ENCODE peak calls at places on chromosomes 3 and 15, in ten cellular contexts. N, Q, L, R, F, E, S, T, O and M are unnamed samples. For H3K4me1, the result is how much of the 10 kb centered on the place peaks cover.

GRCh38 chr3:124413393-124413792 is 316.9 kb upstream of the UMPS start:
- DNase-seq in R (no peak), E (no peak), N (no peak), L (no peak), O (no peak), F (no peak), T (no peak), Q (no peak), S (no peak), M (no peak)

GRCh38 chr3:177470200-177470941 is 273.1 kb upstream of the TBL1XR1 start:
- DNase-seq in O (no peak), L (no peak), F (no peak), R (no peak), N (no peak), S (no peak), T (no peak), Q (no peak), E (peak), M (no peak)

GRCh38 chr3:195892105-195892354 is 16.3 kb downstream of the TNK2 start:
- DNase-seq in N (peak), F (no peak), T (no peak), L (no peak), Q (no peak), O (no peak), S (no peak), R (no peak), E (no peak), M (no peak)

GRCh38 chr3:36866358-36866757 is 78.5 kb downstream of the TRANK1 start:
- DNase-seq in E (no peak), N (no peak), T (no peak), Q (no peak), S (peak), L (no peak), F (no peak), O (no peak), R (no peak), M (no peak)

GRCh38 chr3:32177702-32178198 is 60.7 kb upstream of the CMTM8 start:
- DNase-seq in F (peak), N (no peak), T (peak), E (peak), R (peak), Q (no peak), L (peak), O (peak), S (peak), M (peak)

GRCh38 chr15:100043069-100043641 is 298.6 kb downstream of the ADAMTS17 start:
- DNase-seq in E (peak), Q (peak), N (no peak), S (peak), R (peak), L (no peak), F (no peak), O (peak), T (no peak), M (peak)

GRCh38 chr3:188212308-188212969 is 58.5 kb downstream of the LPP start:
- DNase-seq in E (peak), L (peak), F (no peak), T (peak), S (no peak), N (no peak), R (no peak), O (no peak), Q (peak), M (peak)

GRCh38 chr15:73334086-73334485 is 34.7 kb downstream of the HCN4 start:
- DNase-seq in N (no peak), T (no peak), L (no peak), Q (no peak), E (no peak), F (no peak), S (no peak), O (no peak), R (no peak), M (no peak)

GRCh38 chr15:31352911-31353811 is 26.5 kb downstream of the KLF13 start:
- DNase-seq in Q (peak), R (no peak), N (peak), F (no peak), L (peak), E (peak), S (no peak), O (peak), T (no peak), M (peak)

GRCh38 chr3:156551746-156552145 is 3.2 kb downstream of the SSR3 start:
- DNase-seq in E (peak), O (no peak), Q (no peak), T (no peak), F (no peak), L (no peak), S (peak), N (no peak), R (no peak), M (no peak)

DNA sequence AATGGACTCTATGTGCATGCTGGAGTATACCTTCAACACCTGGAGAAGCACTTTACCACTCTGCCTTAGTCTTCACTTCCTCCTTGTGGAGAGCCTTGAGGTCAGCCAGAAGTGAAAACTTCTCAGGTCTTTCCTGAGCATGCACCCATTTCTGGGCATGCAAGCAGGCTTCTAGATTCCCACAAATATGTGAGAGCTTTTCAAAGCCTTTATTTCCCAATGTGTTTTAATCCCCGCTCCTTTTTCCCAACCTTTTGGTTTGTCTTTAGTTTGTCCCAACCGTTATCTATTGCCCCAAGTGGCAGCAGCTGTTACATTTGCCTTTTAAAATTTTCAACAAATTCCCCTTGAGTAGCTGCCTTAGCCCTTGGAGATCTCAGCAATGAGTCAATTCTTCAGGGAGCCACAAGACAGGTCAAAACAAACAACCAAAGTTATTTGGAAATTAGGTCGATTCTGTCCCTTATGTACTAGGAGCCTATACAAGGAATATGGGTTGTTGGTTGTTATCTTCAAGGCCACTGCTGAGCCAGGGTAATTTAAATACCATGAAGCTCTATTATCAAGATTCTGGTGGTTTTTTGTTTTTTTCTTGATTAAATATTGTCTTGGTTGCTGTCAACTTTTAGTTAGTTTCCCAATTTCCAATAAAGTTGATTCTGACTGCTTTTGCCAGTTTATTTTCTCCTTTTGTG is 44.4 kb downstream of the LSM3 start:
- DNase-seq in F (no peak), E (no peak), Q (no peak), R (no peak), O (no peak), S (peak), L (no peak), T (peak), N (no peak), M (no peak)
- H3K4me1 ChIP-seq in F (under half), E (under half), Q (under half), R (under half), O (under half), S (under half), L (under half), T (under half), N (under half), M (under half)

GRCh38 chr3:159764211-159765024 is 224.2 kb upstream of the IL12A start:
- DNase-seq in R (peak), E (peak), S (peak), F (no peak), L (no peak), Q (peak), O (peak), T (no peak), N (peak), M (peak)

GRCh38 chr3:159766563-159767185 is 222.0 kb upstream of the IL12A start:
- DNase-seq in L (peak), N (no peak), T (peak), Q (no peak), R (no peak), S (peak), O (no peak), F (no peak), E (peak), M (peak)

GRCh38 chr3:159763466-159764210 is 225.0 kb upstream of the IL12A start:
- DNase-seq in N (peak), Q (peak), T (peak), L (peak), E (peak), O (peak), R (peak), F (peak), S (peak), M (peak)

GRCh38 chr3:159765860-159766294 is 222.8 kb upstream of the IL12A start:
- DNase-seq in O (no peak), E (no peak), Q (peak), F (no peak), L (peak), T (no peak), N (no peak), R (no peak), S (no peak), M (peak)

DNA sequence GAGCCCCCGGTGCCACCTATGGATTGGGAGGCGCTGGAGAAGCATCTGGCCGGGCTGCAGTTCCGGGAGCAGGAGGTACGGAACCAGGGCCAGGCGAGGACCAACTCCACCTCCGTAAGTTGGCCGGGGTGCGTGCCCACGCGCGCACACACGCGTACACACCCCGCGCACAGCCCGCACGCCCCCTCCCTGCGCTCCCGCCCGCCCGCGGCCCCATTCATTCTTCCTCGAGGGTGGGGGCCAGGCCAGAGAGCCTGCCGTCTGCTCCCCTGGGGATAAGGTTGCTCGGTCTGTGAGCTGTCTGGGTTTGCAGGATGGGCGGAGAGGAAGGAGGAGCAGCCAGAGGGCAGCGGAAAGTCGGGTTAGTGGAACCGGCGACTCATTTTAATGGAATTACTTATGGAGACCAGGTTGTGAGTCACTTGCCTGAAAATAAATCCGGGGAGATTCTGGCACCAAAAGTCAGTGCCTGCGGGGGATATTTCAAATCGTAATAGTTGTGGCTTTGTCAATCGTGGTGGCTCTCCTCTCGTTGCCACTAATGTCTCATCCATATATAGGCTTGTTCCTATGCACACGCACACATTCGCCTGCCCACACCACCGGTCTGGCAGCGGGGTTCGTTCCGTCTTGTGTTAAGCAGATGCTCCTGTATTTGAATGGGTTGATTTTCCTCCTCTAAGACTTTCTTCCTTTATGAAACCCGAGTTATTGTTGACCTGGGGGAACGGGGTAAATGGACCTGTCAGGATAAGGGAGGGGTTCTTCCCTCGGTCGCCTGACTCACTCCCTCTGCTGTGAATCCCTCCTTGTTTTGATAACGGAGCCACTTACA is 223.4 kb upstream of the IL12A start:
- DNase-seq in N (peak), R (peak), T (peak), F (no peak), O (peak), L (peak), S (peak), Q (peak), E (peak), M (peak)
- H3K27ac ChIP-seq in N (peak), R (peak), T (peak), F (peak), O (peak), L (peak), S (peak), Q (peak), E (peak), M (peak)

GRCh38 chr15:40098489-40099261 is 10.0 kb downstream of the BMF start:
- DNase-seq in N (peak), R (peak), O (peak), Q (peak), T (peak), F (no peak), E (peak), S (peak), L (peak), M (peak)

GRCh38 chr15:40100133-40100946 is 8.3 kb downstream of the BMF start:
- DNase-seq in T (no peak), S (no peak), E (no peak), Q (no peak), O (peak), N (no peak), R (no peak), F (no peak), L (no peak), M (no peak)

GRCh38 chr15:40097096-40097967 is 11.3 kb downstream of the BMF start:
- DNase-seq in O (no peak), S (no peak), L (no peak), F (no peak), N (no peak), T (no peak), R (no peak), Q (peak), E (no peak), M (no peak)

GRCh38 chr15:40096094-40096876 is 12.4 kb downstream of the BMF start:
- DNase-seq in L (peak), N (no peak), F (no peak), R (no peak), O (no peak), T (no peak), E (no peak), Q (peak), S (no peak), M (no peak)

GRCh38 chr15:40097968-40098476 is 10.7 kb downstream of the BMF start:
- DNase-seq in L (peak), O (peak), T (peak), E (no peak), S (no peak), N (peak), R (no peak), F (no peak), Q (peak), M (no peak)
- H3K4me1 ChIP-seq in L (under half), O (half or more), T (under half), E (half or more), S (under half), N (half or more), R (half or more), F (half or more), Q (half or more), M (half or more)

DNA sequence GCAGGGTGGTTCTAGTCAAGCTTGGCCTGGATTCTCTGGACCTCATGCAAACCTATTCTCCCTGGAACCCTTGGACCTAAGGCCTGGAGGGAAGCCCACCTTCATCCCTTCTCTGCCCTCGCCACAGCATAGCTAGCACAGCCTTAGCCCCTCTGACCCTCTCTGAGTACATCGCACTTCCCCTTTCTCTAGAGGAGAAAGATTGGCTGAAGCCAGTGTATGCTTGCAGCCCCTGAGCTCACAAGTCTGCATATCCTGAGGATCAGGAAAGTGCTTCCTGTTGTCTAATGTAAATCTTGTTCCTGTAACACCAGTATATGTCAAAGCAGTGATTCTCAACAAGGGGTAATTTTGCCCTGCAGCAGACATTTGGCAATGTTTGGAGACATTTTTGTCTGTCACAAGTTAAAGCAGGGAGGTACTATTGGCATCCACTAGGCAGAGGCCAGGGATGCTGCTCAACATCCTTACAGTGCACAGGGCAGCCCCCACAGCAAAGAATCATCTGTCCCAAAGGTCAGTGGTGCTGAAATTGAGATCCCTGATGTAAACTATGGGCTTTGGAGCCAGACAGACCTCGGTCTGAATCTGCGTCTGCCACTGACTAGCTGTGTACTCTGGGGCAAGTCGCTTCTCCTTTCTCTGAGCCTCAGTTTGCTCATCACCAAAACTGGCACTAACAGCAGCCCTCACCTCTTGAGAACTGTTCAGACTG is 2.2 kb upstream of the PRKCD start:
- DNase-seq in R (no peak), O (no peak), Q (no peak), S (no peak), E (no peak), T (no peak), L (no peak), N (no peak), F (no peak), M (no peak)
- H3K27ac ChIP-seq in R (no peak), O (peak), Q (no peak), S (no peak), E (no peak), T (no peak), L (no peak), N (peak), F (no peak), M (no peak)

DNA sequence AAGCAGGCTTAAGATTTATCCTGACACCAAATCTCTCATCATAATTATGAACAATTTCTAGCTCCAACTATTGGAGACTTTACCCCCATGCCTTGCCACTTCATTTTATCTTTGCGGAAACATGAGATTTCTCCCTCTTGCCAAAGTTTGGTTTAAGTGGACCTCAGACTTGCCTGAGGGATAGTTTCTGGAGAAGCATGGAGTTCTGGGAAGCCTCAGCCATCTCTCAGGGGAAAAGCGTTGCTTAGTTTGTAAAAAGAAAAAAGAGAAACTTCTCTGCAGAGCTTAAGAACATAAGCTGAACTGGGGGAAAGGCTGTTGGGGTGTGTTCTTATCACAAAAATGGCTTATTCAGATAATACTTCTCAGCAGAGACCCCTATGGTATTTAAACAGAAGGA is 347.4 kb upstream of the ADAMTS9 start:
- DNase-seq in F (no peak), Q (no peak), R (no peak), L (no peak), O (no peak), E (no peak), T (no peak), S (no peak), N (no peak), M (no peak)
- H3K4me1 ChIP-seq in F (under half), Q (under half), R (under half), L (under half), O (under half), E (under half), T (under half), S (under half), N (under half), M (under half)

GRCh38 chr15:79078003-79078402 is 12.6 kb downstream of the RASGRF1 start:
- DNase-seq in N (no peak), O (no peak), F (no peak), T (peak), L (no peak), Q (peak), E (no peak), S (no peak), R (no peak), M (no peak)
- H3K27ac ChIP-seq in N (no peak), O (no peak), F (no peak), T (no peak), L (no peak), Q (no peak), E (no peak), S (no peak), R (no peak), M (no peak)

GRCh38 chr15:60396560-60396963 is 1.2 kb downstream of the ANXA2 start:
- DNase-seq in L (no peak), N (no peak), S (peak), F (no peak), T (no peak), Q (no peak), O (no peak), E (no peak), R (no peak), M (no peak)
- H3K4me1 ChIP-seq in L (under half), N (half or more), S (half or more), F (under half), T (under half), Q (half or more), O (half or more), E (under half), R (half or more), M (under half)

GRCh38 chr15:77706482-77707244 is 74.0 kb upstream of the LINGO1 start:
- DNase-seq in E (no peak), Q (no peak), T (no peak), F (no peak), O (no peak), N (no peak), S (no peak), R (no peak), L (no peak), M (no peak)
- H3K27ac ChIP-seq in E (no peak), Q (no peak), T (no peak), F (no peak), O (no peak), N (no peak), S (no peak), R (no peak), L (no peak), M (no peak)

DNA sequence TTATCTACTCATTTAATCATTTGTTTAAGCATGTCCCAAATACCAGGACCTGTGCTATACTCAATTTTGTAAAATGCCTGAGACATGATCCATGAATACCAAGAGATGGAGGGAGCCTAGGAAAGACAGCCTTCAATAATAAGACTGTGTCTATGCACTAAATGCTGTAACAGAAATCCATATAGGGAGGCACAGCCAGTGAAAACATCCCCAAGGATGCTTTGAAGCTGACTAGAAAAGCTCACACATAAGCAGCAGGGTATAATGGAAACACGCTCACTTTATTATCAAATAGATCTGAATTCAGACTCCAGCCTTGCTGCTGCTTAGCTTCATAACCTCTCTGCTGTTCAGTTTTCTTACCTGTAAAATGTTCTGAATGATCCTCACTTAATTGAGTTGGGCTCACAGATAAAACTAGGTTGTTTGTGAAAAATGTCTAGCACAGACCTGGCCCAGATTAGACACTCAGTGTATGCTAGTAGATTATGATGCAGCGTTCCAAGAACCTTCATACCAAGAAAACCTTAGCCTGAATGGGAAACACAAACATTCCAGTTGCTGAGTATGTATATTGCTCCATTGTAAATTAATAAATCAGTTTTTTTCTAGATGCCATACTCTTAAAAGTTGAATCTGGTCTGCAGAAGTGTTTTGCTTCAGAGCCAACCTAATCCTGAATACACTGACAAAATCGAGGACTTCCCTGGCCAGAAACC is 3.7 kb upstream of the LARP6 start:
- DNase-seq in S (no peak), F (no peak), E (peak), T (no peak), O (no peak), N (no peak), L (no peak), R (no peak), Q (no peak), M (peak)
- H3K4me1 ChIP-seq in S (under half), F (under half), E (under half), T (under half), O (under half), N (under half), L (under half), R (under half), Q (under half), M (under half)

DNA sequence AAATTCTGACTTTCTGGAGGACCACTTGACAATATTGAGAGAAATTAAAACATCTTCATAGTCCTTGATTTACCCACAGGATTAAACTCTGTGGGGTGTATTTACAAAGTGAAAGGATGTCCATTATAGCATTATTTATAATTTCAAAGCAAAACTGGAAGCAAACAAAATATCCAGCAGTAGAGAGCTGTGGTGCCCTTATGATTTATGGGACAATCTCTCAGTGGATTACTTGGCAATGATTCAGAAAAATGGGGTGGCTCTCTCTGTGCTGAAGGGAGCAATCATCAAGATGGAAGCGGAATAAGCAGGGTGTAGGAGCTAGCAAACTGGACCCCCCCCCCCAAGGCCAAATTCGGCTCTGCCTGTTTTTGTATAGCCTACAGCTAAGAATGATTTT is 9.0 kb downstream of the PPCDC start:
- DNase-seq in Q (no peak), F (no peak), N (no peak), T (no peak), S (no peak), O (no peak), R (no peak), L (no peak), E (no peak), M (no peak)
- H3K27ac ChIP-seq in Q (no peak), F (peak), N (peak), T (no peak), S (no peak), O (no peak), R (no peak), L (no peak), E (no peak), M (no peak)